ENCODE peak calls at places on chromosome 16, in four cellular contexts. One of them, this sample, is unnamed.
A peak's percentile ranks its signal among the peaks of the same experiment; 100 is the strongest.

GRCh38 chr16:3170440-3171180 is 17.4 kb upstream of the OR1F1 start:
- DNase-seq in lower lobe of right lung: peak; percentile 48
- DNase-seq in C1 segment of cervical spinal cord: no peak
- DNase-seq in SHP77: no peak
- DNase-seq in this sample: peak; percentile 63

GRCh38 chr16:20260215-20261009 is 66.9 kb downstream of the GP2 start:
- DNase-seq in lower lobe of right lung: no peak
- DNase-seq in C1 segment of cervical spinal cord: no peak
- DNase-seq in SHP77: no peak
- DNase-seq in this sample: no peak

GRCh38 chr16:1050921-1051320 is 21.6 kb upstream of the SSTR5 start:
- DNase-seq in C1 segment of cervical spinal cord: no peak
- DNase-seq in lower lobe of right lung: no peak
- DNase-seq in SHP77: no peak
- DNase-seq in this sample: no peak

GRCh38 chr16:8935989-8936388 is 27.7 kb downstream of the USP7 start:
- DNase-seq in SHP77: no peak
- DNase-seq in C1 segment of cervical spinal cord: no peak
- DNase-seq in lower lobe of right lung: no peak
- DNase-seq in this sample: no peak

GRCh38 chr16:4767872-4768548 is 1.0 kb upstream of the ZNF500 start:
- DNase-seq in C1 segment of cervical spinal cord: no peak
- DNase-seq in SHP77: no peak
- DNase-seq in lower lobe of right lung: no peak
- DNase-seq in this sample: no peak

GRCh38 chr16:31713945-31714898 is 159.4 kb upstream of the ZNF267 start:
- DNase-seq in C1 segment of cervical spinal cord: no peak
- DNase-seq in SHP77: no peak
- DNase-seq in lower lobe of right lung: no peak
- DNase-seq in this sample: no peak

GRCh38 chr16:19389246-19389645 is 28.4 kb upstream of the TMC5 start:
- DNase-seq in lower lobe of right lung: peak; percentile 80
- DNase-seq in C1 segment of cervical spinal cord: no peak
- DNase-seq in SHP77: peak; percentile 40
- DNase-seq in this sample: no peak

GRCh38 chr16:86217001-86217890 is 293.1 kb upstream of the FOXF1 start:
- DNase-seq in lower lobe of right lung: no peak
- DNase-seq in SHP77: no peak
- DNase-seq in C1 segment of cervical spinal cord: no peak
- DNase-seq in this sample: peak; percentile 68

GRCh38 chr16:477287-477686 is 50.2 kb upstream of the CAPN15 start:
- DNase-seq in lower lobe of right lung: no peak
- DNase-seq in C1 segment of cervical spinal cord: no peak
- DNase-seq in SHP77: no peak
- DNase-seq in this sample: no peak

This sample was measured in chondrocyte.